ENCODE peak calls at places on chromosomes 7 and 10, in four cellular contexts. Y is endodermal cell, N is dorsolateral prefrontal cortex, R is H9. T is an unnamed sample.

GRCh38 chr7:26863504-26864308 is 684 bp downstream of the SKAP2 start:
- DNase-seq in Y (no peak), R (no peak), N (no peak), T (no peak)

GRCh38 chr10:17599089-17599488 is 18.1 kb downstream of the HACD1 start:
- DNase-seq in N (no peak), Y (peak), R (no peak), T (no peak)

GRCh38 chr7:148575640-148576411 is 14.7 kb upstream of the C7orf33 start:
- DNase-seq in R (peak), N (peak), Y (peak), T (peak)

GRCh38 chr10:13219685-13220670 is 14.2 kb downstream of the UCMA start:
- DNase-seq in N (no peak), R (peak), Y (peak), T (no peak)

GRCh38 chr7:40899651-40900507 is 765.1 kb downstream of the SUGCT start:
- DNase-seq in Y (no peak), N (no peak), R (no peak), T (no peak)

GRCh38 chr10:102394801-102395676 is 466 bp upstream of the NFKB2 start:
- DNase-seq in Y (peak), N (peak), R (peak), T (no peak)

GRCh38 chr7:24595671-24596418 is 22.6 kb downstream of the PALS2 start:
- DNase-seq in R (no peak), Y (no peak), N (no peak), T (no peak)

GRCh38 chr7:45575501-45576248 is 1.5 kb downstream of the ADCY1 start:
- DNase-seq in R (peak), Y (peak), N (no peak), T (no peak)

GRCh38 chr7:142352543-142352942 is 94.7 kb upstream of the PRSS58 start:
- DNase-seq in N (no peak), Y (no peak), R (no peak), T (no peak)

GRCh38 chr10:124417846-124418725 is 637 bp downstream of the OAT start:
- DNase-seq in Y (peak), R (peak), N (peak), T (peak)

GRCh38 chr10:18406136-18406535 is 245.3 kb downstream of the NSUN6 start:
- DNase-seq in R (peak), Y (peak), N (no peak), T (no peak)

GRCh38 chr10:43653746-43654145 is 5.1 kb upstream of the ZNF32 start:
- DNase-seq in N (no peak), R (no peak), Y (no peak), T (no peak)

GRCh38 chr7:50739744-50740455 is 42.8 kb downstream of the GRB10 start:
- DNase-seq in N (no peak), Y (no peak), R (no peak), T (no peak)

GRCh38 chr7:33039257-33039904 is 23.2 kb downstream of the NT5C3A start:
- DNase-seq in N (no peak), R (no peak), Y (no peak), T (no peak)

GRCh38 chr10:87547734-87548311 is 43.1 kb downstream of the MINPP1 start:
- DNase-seq in R (no peak), Y (no peak), N (no peak), T (no peak)

GRCh38 chr7:23211542-23211941 is 29.7 kb downstream of the NUP42 start:
- DNase-seq in R (peak), N (no peak), Y (peak), T (no peak)

GRCh38 chr10:45371555-45371954 is 2.5 kb upstream of the ALOX5 start:
- DNase-seq in Y (no peak), R (no peak), N (no peak), T (no peak)
- H3K27ac ChIP-seq in Y (no peak), R (no peak), N (no peak), T (no peak)

DNA sequence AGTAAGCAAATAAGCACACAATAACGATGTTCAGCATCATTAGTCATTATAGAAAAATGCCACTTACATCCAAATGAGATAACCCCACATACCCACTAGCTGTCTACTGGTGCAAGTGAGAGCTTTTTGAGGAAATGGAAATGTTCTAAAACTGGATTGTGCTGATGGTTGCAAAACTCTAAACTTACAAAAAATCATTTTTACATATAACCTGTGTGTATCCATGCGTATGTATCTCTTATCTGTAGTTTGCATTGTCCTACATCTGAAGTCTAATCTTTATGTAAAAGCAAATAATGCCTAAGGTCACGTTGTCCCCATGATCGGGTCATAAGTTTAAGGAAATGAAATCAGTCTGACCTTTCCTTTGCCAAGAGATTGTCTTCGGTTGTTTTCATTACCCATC is 81.6 kb upstream of the DNAJB6 start:
- DNase-seq in Y (no peak), R (no peak), N (no peak), T (no peak)
- H3K27ac ChIP-seq in Y (no peak), R (no peak), N (no peak), T (no peak)

GRCh38 chr10:119281581-119282071 is 74.3 kb downstream of the GRK5 start:
- DNase-seq in Y (no peak), R (no peak), N (peak), T (peak)
- H3K27ac ChIP-seq in Y (no peak), R (no peak), N (no peak), T (peak)

DNA sequence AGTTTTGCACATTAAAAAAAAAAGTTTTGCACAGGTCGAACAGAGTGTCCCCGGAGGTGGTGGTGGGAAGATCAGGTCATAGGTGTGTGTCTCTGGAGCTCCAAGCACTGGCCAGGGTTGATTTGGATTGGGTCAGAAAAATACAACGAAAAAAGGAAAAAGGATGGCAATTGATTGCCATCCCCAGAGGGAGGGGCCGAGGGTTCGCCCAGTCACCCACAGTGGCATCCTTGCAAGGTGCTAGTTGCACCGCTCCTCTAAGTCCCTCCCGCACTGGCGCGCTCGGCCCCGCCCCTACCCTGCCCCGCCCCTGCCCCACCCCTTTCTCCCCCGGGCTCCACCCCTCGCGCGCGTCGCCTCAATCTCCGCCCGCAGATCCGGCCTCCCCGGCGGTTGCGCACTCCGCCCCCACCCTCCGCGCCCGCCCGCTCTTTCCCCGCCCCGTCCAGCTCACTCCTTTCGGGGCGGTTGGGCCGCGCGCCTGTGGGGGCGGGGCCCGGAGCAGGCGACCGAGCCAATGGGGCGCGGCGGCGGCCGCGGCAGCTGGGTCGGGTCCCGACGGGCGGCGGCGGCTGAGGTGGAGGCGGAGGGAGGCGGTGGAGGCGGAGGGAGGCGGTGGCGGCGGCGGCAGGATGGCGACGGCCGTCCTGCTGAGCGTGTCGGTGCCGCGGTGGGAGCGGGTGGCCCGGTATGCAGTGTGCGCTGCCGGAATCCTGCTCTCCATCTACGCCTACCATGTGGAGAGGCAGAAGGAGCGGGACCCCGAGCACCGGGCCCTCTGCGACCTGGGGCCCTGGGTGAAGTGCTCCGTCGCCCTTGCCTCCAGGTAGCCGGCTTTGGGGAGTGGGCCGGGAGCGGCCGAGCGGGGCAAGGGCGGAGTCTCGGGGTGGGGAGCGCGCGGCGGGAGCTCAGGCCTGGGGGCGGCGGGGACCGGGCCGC is 31.5 kb upstream of the ERV3-1 start:
- DNase-seq in R (peak), Y (peak), N (peak), T (peak)
- H3K27ac ChIP-seq in R (no peak), Y (peak), N (peak), T (peak)

GRCh38 chr7:82384779-82385178 is 58.8 kb downstream of the CACNA2D1 start:
- DNase-seq in Y (no peak), N (no peak), R (no peak), T (no peak)

GRCh38 chr7:82389847-82390246 is 53.7 kb downstream of the CACNA2D1 start:
- DNase-seq in Y (no peak), N (no peak), R (no peak), T (no peak)

GRCh38 chr7:82382276-82382675 is 61.3 kb downstream of the CACNA2D1 start:
- DNase-seq in N (no peak), Y (no peak), R (peak), T (no peak)

GRCh38 chr7:82388138-82388537 is 55.4 kb downstream of the CACNA2D1 start:
- DNase-seq in N (no peak), Y (no peak), R (no peak), T (no peak)

DNA sequence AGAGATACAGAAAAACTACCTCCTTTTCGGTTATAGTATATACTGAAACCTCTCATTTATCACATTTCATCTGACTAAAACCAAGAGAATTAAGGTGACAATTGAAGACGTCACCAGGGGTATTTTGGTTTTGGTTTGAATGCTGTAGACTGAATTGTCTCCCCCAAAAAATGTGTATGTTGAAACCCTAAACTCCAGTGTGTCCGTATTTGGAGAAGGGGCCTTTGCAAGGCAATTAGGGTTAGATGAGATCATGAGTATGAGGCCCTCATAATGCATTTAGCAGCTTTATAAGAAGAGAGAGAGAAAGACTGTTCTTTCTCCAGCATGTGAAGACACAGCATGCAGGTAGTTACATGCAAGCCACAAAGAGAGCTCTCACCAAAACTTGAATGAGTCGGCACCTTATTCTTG is 59.5 kb downstream of the CACNA2D1 start:
- DNase-seq in Y (no peak), N (no peak), R (no peak), T (no peak)
- H3K27ac ChIP-seq in Y (no peak), N (no peak), R (no peak), T (no peak)

DNA sequence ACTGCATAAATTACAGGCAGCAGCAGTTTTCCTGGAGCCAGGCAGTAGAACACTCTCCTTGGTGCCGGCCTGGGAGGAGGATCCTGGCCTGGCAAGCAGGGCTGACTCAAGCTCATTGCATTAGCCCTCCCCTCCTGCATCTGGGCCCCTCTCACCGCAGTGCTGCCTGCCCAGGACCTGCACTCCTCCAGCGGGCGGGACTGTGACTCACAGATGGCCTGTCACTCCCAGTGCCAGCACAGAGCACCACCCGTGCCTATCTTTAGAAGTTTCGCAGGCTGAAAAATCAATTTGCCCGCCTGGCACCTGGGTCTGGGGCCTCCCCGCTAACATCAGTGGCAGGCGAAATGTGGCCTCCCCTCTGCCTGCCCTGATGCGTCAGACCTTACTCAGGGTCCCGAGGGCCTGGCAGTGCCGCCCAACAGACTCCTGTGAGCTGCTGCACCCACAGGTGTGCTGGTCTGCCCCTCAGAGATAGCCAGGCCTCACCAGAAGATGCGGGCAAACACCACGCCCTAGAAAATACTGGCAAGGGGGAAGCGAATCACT is 123.8 kb downstream of the KCNMA1 start:
- DNase-seq in R (peak), N (no peak), Y (peak), T (no peak)
- H3K27ac ChIP-seq in R (no peak), N (peak), Y (peak), T (no peak)

GRCh38 chr7:36278069-36278766 is 111.4 kb upstream of the ANLN start:
- DNase-seq in R (no peak), Y (peak), N (no peak), T (no peak)
- H3K27ac ChIP-seq in R (no peak), Y (peak), N (peak), T (peak)

T was measured in substantia nigra.